ENCODE peak calls at places on chromosomes 11 and 22, in four cellular contexts. One of them, this sample, is unnamed.

GRCh38 chr11:45599161-45599943 is 66.1 kb downstream of the CHST1 start:
- DNase-seq in fibroblast of pulmonary artery: no peak
- DNase-seq in fibroblast of the aortic adventitia: no peak
- DNase-seq in AG04450: no peak
- DNase-seq in this sample: no peak

GRCh38 chr11:37718431-37718999 is 1120.5 kb upstream of the RAG2 start:
- DNase-seq in fibroblast of the aortic adventitia: peak; percentile 8
- DNase-seq in AG04450: no peak
- DNase-seq in fibroblast of pulmonary artery: peak; percentile 41
- DNase-seq in this sample: no peak

GRCh38 chr22:49300951-49301397 is 526.7 kb downstream of the BRD1 start:
- DNase-seq in fibroblast of the aortic adventitia: no peak
- DNase-seq in fibroblast of pulmonary artery: no peak
- DNase-seq in AG04450: no peak
- DNase-seq in this sample: no peak

GRCh38 chr11:132296946-132297610 is 926.7 kb downstream of the NTM start:
- DNase-seq in AG04450: no peak
- DNase-seq in fibroblast of pulmonary artery: no peak
- DNase-seq in fibroblast of the aortic adventitia: no peak
- DNase-seq in this sample: no peak

GRCh38 chr22:24091551-24092420 is 80.7 kb downstream of the CABIN1 start:
- DNase-seq in fibroblast of the aortic adventitia: no peak
- DNase-seq in fibroblast of pulmonary artery: no peak
- DNase-seq in AG04450: no peak
- DNase-seq in this sample: no peak

GRCh38 chr11:134981824-134982223 is 569.8 kb upstream of the B3GAT1 start:
- DNase-seq in fibroblast of the aortic adventitia: no peak
- DNase-seq in AG04450: no peak
- DNase-seq in fibroblast of pulmonary artery: no peak
- DNase-seq in this sample: no peak

GRCh38 chr11:75264356-75264755 is 23.8 kb downstream of the TPBGL start:
- DNase-seq in AG04450: no peak
- DNase-seq in fibroblast of pulmonary artery: no peak
- DNase-seq in fibroblast of the aortic adventitia: no peak
- DNase-seq in this sample: no peak

GRCh38 chr22:41028841-41029240 is 63.6 kb upstream of the EP300 start:
- DNase-seq in fibroblast of pulmonary artery: peak; percentile 94
- DNase-seq in fibroblast of the aortic adventitia: peak; percentile 86
- DNase-seq in AG04450: peak; percentile 78
- DNase-seq in this sample: peak; percentile 94

GRCh38 chr11:128720522-128720985 is 26.7 kb downstream of the FLI1 start:
- DNase-seq in fibroblast of pulmonary artery: peak; percentile 47
- DNase-seq in AG04450: no peak
- DNase-seq in fibroblast of the aortic adventitia: no peak
- DNase-seq in this sample: no peak

GRCh38 chr11:70482529-70482917 is 84.2 kb downstream of the CTTN start:
- DNase-seq in fibroblast of the aortic adventitia: peak; percentile 31
- DNase-seq in AG04450: no peak
- DNase-seq in fibroblast of pulmonary artery: peak; percentile 11
- DNase-seq in this sample: no peak

GRCh38 chr11:57421066-57421465 is 5.9 kb downstream of the SLC43A3 start:
- DNase-seq in fibroblast of the aortic adventitia: no peak
- DNase-seq in fibroblast of pulmonary artery: no peak
- DNase-seq in AG04450: no peak
- DNase-seq in this sample: no peak

GRCh38 chr11:63610604-63611394 is 3.4 kb downstream of the PLAAT3 start:
- DNase-seq in fibroblast of the aortic adventitia: no peak
- DNase-seq in AG04450: no peak
- DNase-seq in fibroblast of pulmonary artery: no peak
- DNase-seq in this sample: peak; percentile 61

GRCh38 chr22:41524283-41524682 is 20.0 kb downstream of the POLR3H start:
- DNase-seq in fibroblast of pulmonary artery: no peak
- DNase-seq in fibroblast of the aortic adventitia: peak; percentile 75
- DNase-seq in AG04450: peak; percentile 50
- DNase-seq in this sample: peak; percentile 65

GRCh38 chr11:34380696-34381095 is 22.9 kb upstream of the ABTB2 start:
- DNase-seq in fibroblast of the aortic adventitia: no peak
- DNase-seq in fibroblast of pulmonary artery: no peak
- DNase-seq in AG04450: no peak
- DNase-seq in this sample: peak; percentile 92

GRCh38 chr22:38401336-38402084 is 53.5 kb downstream of the KCNJ4 start:
- DNase-seq in fibroblast of the aortic adventitia: no peak
- DNase-seq in AG04450: no peak
- DNase-seq in fibroblast of pulmonary artery: no peak
- DNase-seq in this sample: no peak

GRCh38 chr11:78562398-78562797 is 12.3 kb downstream of the NARS2 start:
- DNase-seq in fibroblast of the aortic adventitia: peak; percentile 86
- DNase-seq in AG04450: no peak
- DNase-seq in fibroblast of pulmonary artery: peak; percentile 75
- DNase-seq in this sample: peak; percentile 62

GRCh38 chr11:78567209-78567608 is 7.5 kb downstream of the NARS2 start:
- DNase-seq in fibroblast of pulmonary artery: peak; percentile 63
- DNase-seq in AG04450: no peak
- DNase-seq in fibroblast of the aortic adventitia: peak; percentile 57
- DNase-seq in this sample: peak; percentile 38

GRCh38 chr11:78560826-78561484 is 13.7 kb downstream of the NARS2 start:
- DNase-seq in AG04450: no peak
- DNase-seq in fibroblast of pulmonary artery: peak; percentile 80
- DNase-seq in fibroblast of the aortic adventitia: peak; percentile 56
- DNase-seq in this sample: peak; percentile 18

GRCh38 chr11:78564889-78565467 is 9.7 kb downstream of the NARS2 start:
- DNase-seq in fibroblast of pulmonary artery: peak; percentile 18
- DNase-seq in AG04450: no peak
- DNase-seq in fibroblast of the aortic adventitia: no peak
- DNase-seq in this sample: peak; percentile 23

DNA sequence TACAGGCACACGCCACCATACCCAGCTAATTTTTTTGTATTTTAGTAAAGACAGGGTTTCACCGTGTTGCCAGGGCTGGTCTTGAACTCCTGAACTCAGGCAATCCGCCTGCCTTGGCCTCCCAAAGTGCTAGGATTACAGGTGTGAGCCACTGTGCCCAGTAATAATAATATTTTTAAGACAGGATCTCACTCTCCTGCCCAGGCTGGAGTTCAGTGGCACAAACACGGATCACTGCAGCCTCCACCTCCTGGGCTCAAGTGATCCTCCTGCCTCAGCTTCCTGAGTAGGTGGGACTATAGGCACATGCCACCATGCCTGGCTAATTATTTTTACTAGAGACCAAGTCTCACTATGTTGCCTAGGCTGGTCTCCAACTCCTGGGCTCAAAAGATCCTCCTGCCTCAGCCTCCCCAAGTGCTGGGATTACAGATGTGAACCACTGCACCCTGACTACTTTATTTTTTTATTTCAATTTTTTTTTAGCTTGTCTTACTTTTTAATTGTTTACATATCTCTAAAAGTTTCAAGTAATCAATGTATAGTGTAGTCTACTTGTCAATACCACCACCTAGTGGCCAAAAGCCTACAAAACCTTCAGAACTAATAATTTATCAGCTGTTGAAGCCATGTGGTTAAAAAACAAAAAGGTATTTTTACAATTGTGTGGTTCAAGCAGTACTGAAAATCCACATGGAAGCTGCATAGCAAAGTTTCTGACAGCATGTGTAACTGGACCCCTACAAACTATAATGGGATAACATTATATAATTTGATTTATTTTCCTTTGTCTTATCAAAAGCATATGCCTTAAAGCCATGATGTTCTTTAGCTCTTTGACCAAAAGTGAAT is 10.4 kb downstream of the NARS2 start:
- DNase-seq in fibroblast of pulmonary artery: peak; percentile 85
- DNase-seq in AG04450: peak; percentile 49
- DNase-seq in fibroblast of the aortic adventitia: peak; percentile 87
- DNase-seq in this sample: peak; percentile 82
- TF ChIP-seq CTCF in fibroblast of pulmonary artery: peak; percentile 62
- TF ChIP-seq CTCF in AG04450: peak; percentile 73
- TF ChIP-seq CTCF in fibroblast of the aortic adventitia: peak; percentile 65
- TF ChIP-seq CTCF in this sample: peak; percentile 59

DNA sequence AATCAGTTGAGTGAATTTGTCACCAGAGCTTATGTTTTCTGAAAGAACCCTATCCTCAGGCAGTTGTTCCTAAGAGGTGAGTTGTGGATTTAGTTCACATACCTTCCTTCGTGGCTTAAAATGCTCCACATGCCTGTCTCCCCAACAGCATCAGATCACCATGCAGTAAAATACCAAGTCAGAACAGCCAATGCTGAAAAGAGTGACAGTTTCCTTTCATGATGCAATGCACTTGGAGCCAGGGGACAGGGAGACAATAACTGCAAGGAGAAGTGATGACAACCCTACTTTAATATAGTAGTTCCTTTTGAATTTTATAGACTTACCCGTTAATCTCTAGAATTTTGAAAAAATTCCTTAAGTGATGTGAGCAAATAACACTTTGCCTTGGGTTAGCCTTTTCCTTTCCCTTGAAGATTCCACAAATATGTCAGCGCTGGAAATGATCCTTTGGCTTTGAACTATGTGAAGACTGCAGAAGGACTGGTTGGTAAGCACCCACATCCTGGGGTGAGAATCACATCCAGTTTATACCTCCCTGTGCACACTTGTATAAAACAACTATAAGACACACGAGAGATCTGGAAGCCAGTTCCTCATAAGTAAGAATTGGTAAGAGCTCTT is 71.2 kb downstream of the PIWIL4 start:
- DNase-seq in fibroblast of the aortic adventitia: no peak
- DNase-seq in fibroblast of pulmonary artery: no peak
- DNase-seq in AG04450: no peak
- DNase-seq in this sample: no peak
- H3K4me3 ChIP-seq in fibroblast of the aortic adventitia: no peak overlapping the region
- H3K4me3 ChIP-seq in fibroblast of pulmonary artery: no peak overlapping the region
- H3K4me3 ChIP-seq in AG04450: no peak overlapping the region
- H3K4me3 ChIP-seq in this sample: no peak overlapping the region

GRCh38 chr22:25777411-25777810 is 35.4 kb downstream of the MYO18B start:
- DNase-seq in fibroblast of the aortic adventitia: no peak
- DNase-seq in fibroblast of pulmonary artery: no peak
- DNase-seq in AG04450: no peak
- DNase-seq in this sample: no peak

GRCh38 chr22:25775501-25775900 is 33.5 kb downstream of the MYO18B start:
- DNase-seq in fibroblast of the aortic adventitia: no peak
- DNase-seq in fibroblast of pulmonary artery: no peak
- DNase-seq in AG04450: no peak
- DNase-seq in this sample: peak; percentile 72

GRCh38 chr22:25779426-25779825 is 37.4 kb downstream of the MYO18B start:
- DNase-seq in AG04450: no peak
- DNase-seq in fibroblast of the aortic adventitia: no peak
- DNase-seq in fibroblast of pulmonary artery: no peak
- DNase-seq in this sample: no peak

GRCh38 chr22:25779890-25780289 is 37.9 kb downstream of the MYO18B start:
- DNase-seq in AG04450: no peak
- DNase-seq in fibroblast of pulmonary artery: no peak
- DNase-seq in fibroblast of the aortic adventitia: no peak
- DNase-seq in this sample: no peak

DNA sequence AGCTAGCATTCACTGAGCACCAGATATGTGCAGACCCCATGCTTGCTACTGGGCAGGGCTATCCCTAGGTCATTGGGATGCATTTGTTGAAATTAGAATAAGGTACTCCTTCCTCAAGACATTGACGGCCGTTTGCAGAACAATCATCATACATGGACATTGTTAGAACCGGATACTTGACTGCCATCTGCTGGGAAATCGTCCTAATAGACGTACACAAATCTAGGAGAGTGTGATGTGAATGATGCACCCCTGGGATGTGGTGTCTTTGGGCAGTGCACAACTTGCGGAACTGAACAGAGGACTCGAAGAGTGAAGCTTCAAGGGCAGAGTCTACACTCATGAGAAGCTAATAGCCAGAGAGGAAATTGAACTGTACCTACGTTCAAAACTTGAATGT is 35.9 kb downstream of the MYO18B start:
- DNase-seq in AG04450: no peak
- DNase-seq in fibroblast of pulmonary artery: peak; percentile 69
- DNase-seq in fibroblast of the aortic adventitia: peak; percentile 62
- DNase-seq in this sample: peak; percentile 68
- TF ChIP-seq CTCF in AG04450: peak; percentile 47
- TF ChIP-seq CTCF in fibroblast of pulmonary artery: peak; percentile 51
- TF ChIP-seq CTCF in fibroblast of the aortic adventitia: peak; percentile 46
- TF ChIP-seq CTCF in this sample: peak; percentile 47

DNA sequence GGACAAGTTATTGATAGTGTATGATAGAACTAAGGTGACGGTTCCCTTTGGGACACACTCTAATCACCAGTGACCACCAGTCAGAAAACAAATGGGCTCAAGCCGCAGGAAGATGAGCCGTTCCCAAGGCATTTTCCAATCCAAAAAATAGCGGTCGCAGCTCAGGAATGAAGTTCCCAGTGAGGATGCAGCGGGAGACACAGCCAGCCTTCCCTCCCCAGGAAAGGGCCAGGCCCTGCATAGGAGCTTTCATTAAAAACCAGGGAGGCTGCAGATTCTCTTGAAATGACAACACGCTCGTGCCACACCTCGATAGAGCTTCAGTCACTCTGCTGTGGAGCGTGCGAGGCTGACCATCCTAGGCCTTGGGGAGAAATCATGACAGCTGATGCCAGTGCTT is 65.8 kb upstream of the WNT7B start:
- DNase-seq in AG04450: no peak
- DNase-seq in fibroblast of the aortic adventitia: no peak
- DNase-seq in fibroblast of pulmonary artery: no peak
- DNase-seq in this sample: peak; percentile 34
- H3K4me3 ChIP-seq in AG04450: no peak overlapping the region
- H3K4me3 ChIP-seq in fibroblast of the aortic adventitia: peak overlapping the region; percentile 31
- H3K4me3 ChIP-seq in fibroblast of pulmonary artery: no peak overlapping the region
- H3K4me3 ChIP-seq in this sample: peak overlapping the region; percentile 16

GRCh38 chr11:66204412-66204811 is 64.0 kb upstream of the RAB1B start:
- DNase-seq in AG04450: no peak
- DNase-seq in fibroblast of pulmonary artery: no peak
- DNase-seq in fibroblast of the aortic adventitia: no peak
- DNase-seq in this sample: no peak

GRCh38 chr11:66211100-66211499 is 57.3 kb upstream of the RAB1B start:
- DNase-seq in fibroblast of the aortic adventitia: no peak
- DNase-seq in AG04450: no peak
- DNase-seq in fibroblast of pulmonary artery: no peak
- DNase-seq in this sample: no peak

GRCh38 chr11:66203847-66204246 is 64.6 kb upstream of the RAB1B start:
- DNase-seq in fibroblast of pulmonary artery: no peak
- DNase-seq in fibroblast of the aortic adventitia: no peak
- DNase-seq in AG04450: no peak
- DNase-seq in this sample: no peak

GRCh38 chr11:66207816-66208215 is 60.6 kb upstream of the RAB1B start:
- DNase-seq in fibroblast of pulmonary artery: no peak
- DNase-seq in AG04450: no peak
- DNase-seq in fibroblast of the aortic adventitia: no peak
- DNase-seq in this sample: no peak
- TF ChIP-seq CTCF in fibroblast of pulmonary artery: no peak
- TF ChIP-seq CTCF in AG04450: no peak
- TF ChIP-seq CTCF in fibroblast of the aortic adventitia: no peak
- TF ChIP-seq CTCF in this sample: no peak

GRCh38 chr22:50601669-50602337 is 1.2 kb downstream of the MAPK8IP2 start:
- DNase-seq in AG04450: no peak
- DNase-seq in fibroblast of pulmonary artery: no peak
- DNase-seq in fibroblast of the aortic adventitia: no peak
- DNase-seq in this sample: no peak

GRCh38 chr22:50600967-50601668 is 525 bp downstream of the MAPK8IP2 start:
- DNase-seq in fibroblast of pulmonary artery: no peak
- DNase-seq in fibroblast of the aortic adventitia: no peak
- DNase-seq in AG04450: no peak
- DNase-seq in this sample: no peak

GRCh38 chr22:50602338-50602700 is 1.7 kb downstream of the MAPK8IP2 start:
- DNase-seq in fibroblast of pulmonary artery: no peak
- DNase-seq in AG04450: no peak
- DNase-seq in fibroblast of the aortic adventitia: no peak
- DNase-seq in this sample: no peak

GRCh38 chr22:50600541-50600940 is at the start of gene MAPK8IP2:
- DNase-seq in fibroblast of the aortic adventitia: no peak
- DNase-seq in fibroblast of pulmonary artery: no peak
- DNase-seq in AG04450: no peak
- DNase-seq in this sample: no peak

GRCh38 chr22:50599816-50600454 is 658 bp upstream of the MAPK8IP2 start:
- DNase-seq in AG04450: no peak
- DNase-seq in fibroblast of pulmonary artery: peak; percentile 35
- DNase-seq in fibroblast of the aortic adventitia: peak; percentile 18
- DNase-seq in this sample: no peak
- H3K4me3 ChIP-seq in AG04450: peak overlapping the region; percentile 2
- H3K4me3 ChIP-seq in fibroblast of pulmonary artery: no peak overlapping the region
- H3K4me3 ChIP-seq in fibroblast of the aortic adventitia: no peak overlapping the region
- H3K4me3 ChIP-seq in this sample: no peak overlapping the region

This sample was measured in fibroblast of mammary gland.